ENCODE peak calls at places on chromosomes 5 and 9, in five cellular contexts. One of them, this sample, is unnamed.

GRCh38 chr9:137129089-137129455 is 9.9 kb upstream of the GRIN1 start:
- DNase-seq in mesenchymal stem cell: peak
- DNase-seq in H1: no peak
- DNase-seq in trophoblast cell: no peak
- DNase-seq in neuronal stem cell: no peak
- DNase-seq in this sample: no peak

GRCh38 chr5:178398856-178399722 is 166.5 kb upstream of the PHYKPL start:
- DNase-seq in trophoblast cell: no peak
- DNase-seq in neuronal stem cell: no peak
- DNase-seq in H1: no peak
- DNase-seq in mesenchymal stem cell: no peak
- DNase-seq in this sample: no peak

GRCh38 chr9:84710701-84711397 is 41.3 kb downstream of the NTRK2 start:
- DNase-seq in trophoblast cell: no peak
- DNase-seq in neuronal stem cell: no peak
- DNase-seq in mesenchymal stem cell: no peak
- DNase-seq in H1: no peak
- DNase-seq in this sample: no peak

GRCh38 chr5:144183254-144183889 is 12.7 kb downstream of the KCTD16 start:
- DNase-seq in neuronal stem cell: no peak
- DNase-seq in trophoblast cell: no peak
- DNase-seq in H1: no peak
- DNase-seq in mesenchymal stem cell: peak
- DNase-seq in this sample: no peak

GRCh38 chr9:80552931-80553330 is 981.2 kb downstream of the TLE4 start:
- DNase-seq in trophoblast cell: no peak
- DNase-seq in mesenchymal stem cell: peak
- DNase-seq in H1: no peak
- DNase-seq in neuronal stem cell: no peak
- DNase-seq in this sample: no peak

GRCh38 chr9:107732781-107733529 is 243.4 kb upstream of the KLF4 start:
- DNase-seq in mesenchymal stem cell: no peak
- DNase-seq in neuronal stem cell: no peak
- DNase-seq in trophoblast cell: no peak
- DNase-seq in H1: no peak
- DNase-seq in this sample: no peak

GRCh38 chr5:10469253-10470030 is 27.8 kb downstream of the ROPN1L start:
- DNase-seq in trophoblast cell: no peak
- DNase-seq in mesenchymal stem cell: no peak
- DNase-seq in neuronal stem cell: no peak
- DNase-seq in H1: no peak
- DNase-seq in this sample: no peak

GRCh38 chr9:91560301-91560700 is 136.7 kb upstream of the NFIL3 start:
- DNase-seq in neuronal stem cell: no peak
- DNase-seq in mesenchymal stem cell: peak
- DNase-seq in trophoblast cell: peak
- DNase-seq in H1: no peak
- DNase-seq in this sample: no peak

GRCh38 chr9:14251146-14252071 is 62.5 kb downstream of the NFIB start:
- DNase-seq in mesenchymal stem cell: peak
- DNase-seq in H1: no peak
- DNase-seq in neuronal stem cell: no peak
- DNase-seq in trophoblast cell: peak
- DNase-seq in this sample: no peak

GRCh38 chr5:98771389-98772109 is 1.9 kb upstream of the RGMB start:
- DNase-seq in neuronal stem cell: peak
- DNase-seq in trophoblast cell: peak
- DNase-seq in H1: no peak
- DNase-seq in mesenchymal stem cell: peak
- DNase-seq in this sample: peak

GRCh38 chr5:157324237-157324636 is 58.3 kb downstream of the CYFIP2 start:
- DNase-seq in mesenchymal stem cell: no peak
- DNase-seq in trophoblast cell: no peak
- DNase-seq in neuronal stem cell: no peak
- DNase-seq in H1: peak
- DNase-seq in this sample: peak

GRCh38 chr9:20437466-20437865 is 184.8 kb downstream of the MLLT3 start:
- DNase-seq in mesenchymal stem cell: peak
- DNase-seq in H1: no peak
- DNase-seq in trophoblast cell: no peak
- DNase-seq in neuronal stem cell: no peak
- DNase-seq in this sample: no peak

GRCh38 chr5:40160435-40160834 is 519.3 kb upstream of the PTGER4 start:
- DNase-seq in trophoblast cell: no peak
- DNase-seq in mesenchymal stem cell: no peak
- DNase-seq in H1: no peak
- DNase-seq in neuronal stem cell: no peak
- DNase-seq in this sample: no peak

GRCh38 chr5:83387041-83387440 is 84.5 kb upstream of the VCAN start:
- DNase-seq in H1: no peak
- DNase-seq in mesenchymal stem cell: peak
- DNase-seq in neuronal stem cell: no peak
- DNase-seq in trophoblast cell: no peak
- DNase-seq in this sample: no peak

GRCh38 chr5:173187054-173187743 is 42.9 kb downstream of the BNIP1 start:
- DNase-seq in mesenchymal stem cell: no peak
- DNase-seq in trophoblast cell: no peak
- DNase-seq in neuronal stem cell: no peak
- DNase-seq in H1: peak
- DNase-seq in this sample: peak

GRCh38 chr5:126395198-126395597 is 28.0 kb upstream of the GRAMD2B start:
- DNase-seq in mesenchymal stem cell: peak
- DNase-seq in H1: no peak
- DNase-seq in neuronal stem cell: no peak
- DNase-seq in trophoblast cell: peak
- DNase-seq in this sample: no peak

GRCh38 chr5:88108490-88109279 is 160.0 kb downstream of the TMEM161B start:
- DNase-seq in neuronal stem cell: no peak
- DNase-seq in H1: no peak
- DNase-seq in trophoblast cell: no peak
- DNase-seq in mesenchymal stem cell: no peak
- DNase-seq in this sample: no peak

GRCh38 chr5:35926389-35927051 is 11.9 kb downstream of the CAPSL start:
- DNase-seq in neuronal stem cell: peak
- DNase-seq in H1: peak
- DNase-seq in mesenchymal stem cell: peak
- DNase-seq in trophoblast cell: peak
- DNase-seq in this sample: peak

GRCh38 chr5:96725257-96725656 is 63.1 kb downstream of the CAST start:
- DNase-seq in mesenchymal stem cell: no peak
- DNase-seq in neuronal stem cell: no peak
- DNase-seq in trophoblast cell: no peak
- DNase-seq in H1: no peak
- DNase-seq in this sample: no peak

GRCh38 chr9:4502444-4502843 is 12.2 kb downstream of the SLC1A1 start:
- DNase-seq in neuronal stem cell: no peak
- DNase-seq in mesenchymal stem cell: no peak
- DNase-seq in H1: no peak
- DNase-seq in trophoblast cell: no peak
- DNase-seq in this sample: no peak

GRCh38 chr5:14726066-14726838 is 61.7 kb downstream of the OTULIN start:
- DNase-seq in neuronal stem cell: no peak
- DNase-seq in trophoblast cell: peak
- DNase-seq in mesenchymal stem cell: peak
- DNase-seq in H1: no peak
- DNase-seq in this sample: no peak

GRCh38 chr9:111804636-111805035 is 9.9 kb upstream of the SHOC1 start:
- DNase-seq in trophoblast cell: no peak
- DNase-seq in H1: no peak
- DNase-seq in mesenchymal stem cell: peak
- DNase-seq in neuronal stem cell: no peak
- DNase-seq in this sample: no peak

GRCh38 chr5:133830911-133831310 is 137.5 kb downstream of the C5orf15 start:
- DNase-seq in mesenchymal stem cell: no peak
- DNase-seq in neuronal stem cell: no peak
- DNase-seq in trophoblast cell: no peak
- DNase-seq in H1: no peak
- DNase-seq in this sample: no peak
- H2BK12ac ChIP-seq in mesenchymal stem cell: no peak
- H2BK12ac ChIP-seq in neuronal stem cell: no peak
- H2BK12ac ChIP-seq in trophoblast cell: no peak
- H2BK12ac ChIP-seq in H1: no peak
- H2BK12ac ChIP-seq in this sample: no peak

DNA sequence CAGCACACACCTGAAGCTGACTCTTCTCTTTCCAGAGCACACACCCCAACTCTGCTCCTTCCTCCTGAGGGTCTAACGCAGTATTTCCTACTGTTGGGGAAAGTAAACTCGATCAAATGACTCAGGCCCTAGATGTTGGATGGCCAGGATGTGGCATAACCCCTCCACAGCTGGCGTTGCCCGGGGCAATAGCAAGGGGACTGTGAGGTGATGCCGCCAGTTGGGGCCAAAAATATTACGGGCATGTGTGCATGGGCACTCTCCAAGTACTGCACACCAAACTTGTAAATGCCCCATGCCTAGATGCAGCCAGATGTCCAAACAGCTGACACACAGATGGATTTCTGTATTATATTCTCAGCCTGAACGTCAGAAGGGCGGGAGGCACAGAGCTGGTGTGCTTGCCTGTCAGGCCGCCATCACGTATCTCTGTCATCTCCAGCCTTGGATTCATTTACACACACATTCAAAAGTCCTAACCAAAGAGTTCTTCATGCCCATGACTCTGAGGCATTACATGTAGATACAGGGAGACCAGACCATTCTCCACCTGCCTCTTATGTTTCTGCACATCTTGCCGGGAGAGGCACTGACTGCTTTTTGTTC is 201.1 kb upstream of the ADAMTS16 start:
- DNase-seq in H1: no peak
- DNase-seq in mesenchymal stem cell: no peak
- DNase-seq in trophoblast cell: no peak
- DNase-seq in neuronal stem cell: no peak
- DNase-seq in this sample: no peak
- H2BK12ac ChIP-seq in H1: no peak
- H2BK12ac ChIP-seq in mesenchymal stem cell: no peak
- H2BK12ac ChIP-seq in trophoblast cell: no peak
- H2BK12ac ChIP-seq in neuronal stem cell: no peak
- H2BK12ac ChIP-seq in this sample: no peak

DNA sequence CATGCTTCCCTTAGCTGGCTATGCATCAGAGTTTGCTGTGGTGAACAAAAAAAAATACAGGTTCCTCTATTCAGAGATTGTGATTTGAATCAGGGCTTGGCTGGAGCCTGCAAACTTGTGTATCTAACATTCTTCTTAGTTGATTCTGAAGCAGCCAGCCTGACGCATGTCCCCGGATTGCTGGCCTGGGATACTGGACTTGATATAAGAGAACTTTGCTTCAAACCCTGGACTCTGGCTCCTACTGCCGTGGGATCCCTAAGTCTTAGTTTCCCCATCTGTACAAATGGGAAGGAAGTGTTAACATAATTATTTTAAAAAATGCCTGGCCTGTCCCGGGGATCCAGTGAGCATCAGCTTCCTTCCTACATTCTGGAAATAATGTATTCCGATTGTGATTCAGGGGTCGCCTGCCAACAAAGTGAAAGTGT is 292.8 kb downstream of the ARHGEF28 start:
- DNase-seq in trophoblast cell: no peak
- DNase-seq in H1: no peak
- DNase-seq in neuronal stem cell: no peak
- DNase-seq in mesenchymal stem cell: no peak
- DNase-seq in this sample: no peak
- H2BK12ac ChIP-seq in trophoblast cell: no peak
- H2BK12ac ChIP-seq in H1: no peak
- H2BK12ac ChIP-seq in neuronal stem cell: no peak
- H2BK12ac ChIP-seq in mesenchymal stem cell: no peak
- H2BK12ac ChIP-seq in this sample: no peak

GRCh38 chr9:127136880-127137639 is 14.6 kb upstream of the ANGPTL2 start:
- DNase-seq in H1: no peak
- DNase-seq in trophoblast cell: no peak
- DNase-seq in neuronal stem cell: no peak
- DNase-seq in mesenchymal stem cell: no peak
- DNase-seq in this sample: peak
- H2BK12ac ChIP-seq in H1: no peak
- H2BK12ac ChIP-seq in trophoblast cell: no peak
- H2BK12ac ChIP-seq in neuronal stem cell: no peak
- H2BK12ac ChIP-seq in mesenchymal stem cell: no peak
- H2BK12ac ChIP-seq in this sample: no peak

GRCh38 chr5:587403-587802 is 24.7 kb upstream of the CEP72 start:
- DNase-seq in trophoblast cell: no peak
- DNase-seq in H1: no peak
- DNase-seq in mesenchymal stem cell: no peak
- DNase-seq in neuronal stem cell: no peak
- DNase-seq in this sample: no peak
- H2BK12ac ChIP-seq in trophoblast cell: no peak
- H2BK12ac ChIP-seq in H1: no peak
- H2BK12ac ChIP-seq in mesenchymal stem cell: no peak
- H2BK12ac ChIP-seq in neuronal stem cell: no peak
- H2BK12ac ChIP-seq in this sample: no peak

GRCh38 chr9:37410354-37410861 is 12.1 kb upstream of the GRHPR start:
- DNase-seq in trophoblast cell: no peak
- DNase-seq in H1: no peak
- DNase-seq in mesenchymal stem cell: no peak
- DNase-seq in neuronal stem cell: no peak
- DNase-seq in this sample: no peak
- H2BK12ac ChIP-seq in trophoblast cell: no peak
- H2BK12ac ChIP-seq in H1: peak
- H2BK12ac ChIP-seq in mesenchymal stem cell: no peak
- H2BK12ac ChIP-seq in neuronal stem cell: no peak
- H2BK12ac ChIP-seq in this sample: no peak

GRCh38 chr5:29649321-29649720 is 1544.2 kb upstream of the CDH6 start:
- DNase-seq in mesenchymal stem cell: no peak
- DNase-seq in trophoblast cell: no peak
- DNase-seq in H1: no peak
- DNase-seq in neuronal stem cell: no peak
- DNase-seq in this sample: no peak
- H2BK12ac ChIP-seq in mesenchymal stem cell: no peak
- H2BK12ac ChIP-seq in trophoblast cell: no peak
- H2BK12ac ChIP-seq in H1: no peak
- H2BK12ac ChIP-seq in neuronal stem cell: no peak
- H2BK12ac ChIP-seq in this sample: no peak

GRCh38 chr5:78004559-78004958 is 228.4 kb upstream of the TBCA start:
- DNase-seq in neuronal stem cell: no peak
- DNase-seq in mesenchymal stem cell: no peak
- DNase-seq in trophoblast cell: no peak
- DNase-seq in H1: no peak
- DNase-seq in this sample: no peak
- H2BK12ac ChIP-seq in neuronal stem cell: no peak
- H2BK12ac ChIP-seq in mesenchymal stem cell: no peak
- H2BK12ac ChIP-seq in trophoblast cell: no peak
- H2BK12ac ChIP-seq in H1: no peak
- H2BK12ac ChIP-seq in this sample: no peak

GRCh38 chr5:61429906-61430305 is 97.8 kb downstream of the ZSWIM6 start:
- DNase-seq in mesenchymal stem cell: no peak
- DNase-seq in trophoblast cell: no peak
- DNase-seq in H1: no peak
- DNase-seq in neuronal stem cell: no peak
- DNase-seq in this sample: no peak
- H2BK12ac ChIP-seq in mesenchymal stem cell: no peak
- H2BK12ac ChIP-seq in trophoblast cell: no peak
- H2BK12ac ChIP-seq in H1: no peak
- H2BK12ac ChIP-seq in neuronal stem cell: no peak
- H2BK12ac ChIP-seq in this sample: no peak

This sample was measured in H9.